ENCODE peak calls at places on chromosomes 3 and 15, in eight cellular contexts. H, P, I, N, Q, M, C and T are unnamed samples.

GRCh38 chr3:45785626-45786150 is 10.6 kb downstream of the SLC6A20 start:
- DNase-seq in H (no peak), P (no peak), I (no peak), N (no peak), Q (no peak), M (no peak), C (no peak), T (no peak)

GRCh38 chr3:188037116-188037718 is 116.7 kb upstream of the LPP start:
- DNase-seq in H (peak; percentile 58), P (no peak), I (no peak), N (no peak), Q (peak; percentile 48), M (no peak), C (no peak), T (no peak)

GRCh38 chr15:31934821-31935220 is 95.5 kb upstream of the CHRNA7 start:
- DNase-seq in H (no peak), P (no peak), I (no peak), N (no peak), Q (no peak), M (no peak), C (no peak), T (no peak)

GRCh38 chr3:150370129-150370602 is 37.9 kb upstream of the TSC22D2 start:
- DNase-seq in H (no peak), P (peak; percentile 9), I (no peak), N (no peak), Q (peak; percentile 98), M (no peak), C (peak; percentile 72), T (no peak)

GRCh38 chr3:197463279-197463678 is 92.5 kb downstream of the BDH1 start:
- DNase-seq in H (no peak), P (no peak), I (no peak), N (no peak), Q (peak; percentile 38), M (no peak), C (no peak), T (no peak)

GRCh38 chr15:42364529-42364928 is 5.2 kb downstream of the CAPN3 start:
- DNase-seq in H (peak; percentile 1), P (no peak), I (no peak), N (no peak), Q (peak; percentile 6), M (no peak), C (no peak), T (no peak)

GRCh38 chr3:172516318-172517214 is 6.7 kb downstream of the TNFSF10 start:
- DNase-seq in H (no peak), P (no peak), I (no peak), N (no peak), Q (peak; percentile 77), M (no peak), C (peak; percentile 10), T (peak; percentile 55)

GRCh38 chr3:45665101-45665572 is 24.1 kb upstream of the SACM1L start:
- DNase-seq in H (no peak), P (peak; percentile 85), I (peak; percentile 72), N (no peak), Q (no peak), M (peak; percentile 61), C (no peak), T (peak; percentile 67)